ENCODE peak calls at places on chromosome 9, in four cellular contexts. L is WTC11, Y is HepG2, C is GM12878. B is an unnamed sample.

GRCh38 chr9:26725573-26725972 is 167.0 kb downstream of the CAAP1 start:
- DNase-seq in L (no peak), Y (no peak), C (no peak), B (no peak)

GRCh38 chr9:124749811-124750210 is 21.3 kb downstream of the NR6A1 start:
- DNase-seq in L (no peak), Y (no peak), C (no peak), B (no peak)

GRCh38 chr9:100601216-100601615 is 23.3 kb downstream of the CAVIN4 start:
- DNase-seq in L (peak; percentile 72), Y (peak; percentile 69), C (no peak), B (peak; percentile 69)

GRCh38 chr9:80884180-80884579 is 805.2 kb downstream of the TLE1 start:
- DNase-seq in L (no peak), Y (no peak), C (no peak), B (no peak)

GRCh38 chr9:70003786-70004185 is 39.9 kb upstream of the MAMDC2 start:
- DNase-seq in L (no peak), Y (no peak), C (no peak), B (no peak)

GRCh38 chr9:33465096-33465495 is 8.6 kb downstream of the NOL6 start:
- DNase-seq in L (no peak), Y (no peak), C (no peak), B (no peak)

GRCh38 chr9:7676757-7677156 is 122.8 kb downstream of the DMAC1 start:
- DNase-seq in L (no peak), Y (peak; percentile 1), C (no peak), B (no peak)

GRCh38 chr9:101162231-101162630 is 133.7 kb downstream of the PLPPR1 start:
- DNase-seq in L (no peak), Y (peak; percentile 65), C (no peak), B (no peak)

GRCh38 chr9:93258818-93259489 is 75.0 kb downstream of the WNK2 start:
- DNase-seq in L (peak; percentile 10), Y (no peak), C (no peak), B (no peak)

GRCh38 chr9:78713746-78714405 is 417.0 kb downstream of the PSAT1 start:
- DNase-seq in L (no peak), Y (no peak), C (no peak), B (no peak)

GRCh38 chr9:107020040-107020530 is 157.1 kb downstream of the ZNF462 start:
- DNase-seq in L (no peak), Y (no peak), C (peak; percentile 50), B (no peak)
- TF ChIP-seq ETV6 in L (no peak), Y (no peak), C (no peak), B (no peak)

GRCh38 chr9:19048966-19049871 is at the start of gene RRAGA:
- DNase-seq in L (peak; percentile 95), Y (peak; percentile 98), C (peak; percentile 90), B (peak; percentile 88)

GRCh38 chr9:19050637-19051591 is 1.7 kb downstream of the RRAGA start:
- DNase-seq in L (no peak), Y (peak; percentile 70), C (no peak), B (no peak)

DNA sequence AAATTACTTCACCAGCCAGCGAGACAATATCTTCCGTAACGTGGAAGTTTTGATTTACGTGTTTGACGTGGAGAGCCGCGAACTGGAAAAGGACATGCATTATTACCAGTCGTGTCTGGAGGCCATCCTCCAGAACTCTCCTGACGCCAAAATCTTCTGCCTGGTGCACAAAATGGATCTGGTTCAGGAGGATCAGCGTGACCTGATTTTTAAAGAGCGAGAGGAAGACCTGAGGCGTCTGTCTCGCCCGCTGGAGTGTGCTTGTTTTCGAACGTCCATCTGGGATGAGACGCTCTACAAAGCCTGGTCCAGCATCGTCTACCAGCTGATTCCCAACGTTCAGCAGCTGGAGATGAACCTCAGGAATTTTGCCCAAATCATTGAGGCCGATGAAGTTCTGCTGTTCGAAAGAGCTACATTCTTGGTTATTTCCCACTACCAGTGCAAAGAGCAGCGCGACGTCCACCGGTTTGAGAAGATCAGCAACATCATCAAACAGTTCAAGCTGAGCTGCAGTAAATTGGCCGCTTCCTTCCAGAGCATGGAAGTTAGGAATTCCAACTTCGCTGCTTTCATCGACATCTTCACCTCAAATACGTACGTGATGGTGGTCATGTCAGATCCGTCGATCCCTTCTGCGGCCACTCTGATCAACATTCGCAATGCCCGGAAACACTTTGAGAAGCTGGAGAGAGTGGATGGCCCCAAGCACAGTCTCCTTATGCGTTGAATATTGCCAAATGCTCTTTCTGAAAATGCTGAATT is 827 bp downstream of the RRAGA start:
- DNase-seq in L (no peak), Y (no peak), C (no peak), B (peak; percentile 9)
- TF ChIP-seq ETV6 in L (no peak), Y (no peak), C (no peak), B (no peak)

DNA sequence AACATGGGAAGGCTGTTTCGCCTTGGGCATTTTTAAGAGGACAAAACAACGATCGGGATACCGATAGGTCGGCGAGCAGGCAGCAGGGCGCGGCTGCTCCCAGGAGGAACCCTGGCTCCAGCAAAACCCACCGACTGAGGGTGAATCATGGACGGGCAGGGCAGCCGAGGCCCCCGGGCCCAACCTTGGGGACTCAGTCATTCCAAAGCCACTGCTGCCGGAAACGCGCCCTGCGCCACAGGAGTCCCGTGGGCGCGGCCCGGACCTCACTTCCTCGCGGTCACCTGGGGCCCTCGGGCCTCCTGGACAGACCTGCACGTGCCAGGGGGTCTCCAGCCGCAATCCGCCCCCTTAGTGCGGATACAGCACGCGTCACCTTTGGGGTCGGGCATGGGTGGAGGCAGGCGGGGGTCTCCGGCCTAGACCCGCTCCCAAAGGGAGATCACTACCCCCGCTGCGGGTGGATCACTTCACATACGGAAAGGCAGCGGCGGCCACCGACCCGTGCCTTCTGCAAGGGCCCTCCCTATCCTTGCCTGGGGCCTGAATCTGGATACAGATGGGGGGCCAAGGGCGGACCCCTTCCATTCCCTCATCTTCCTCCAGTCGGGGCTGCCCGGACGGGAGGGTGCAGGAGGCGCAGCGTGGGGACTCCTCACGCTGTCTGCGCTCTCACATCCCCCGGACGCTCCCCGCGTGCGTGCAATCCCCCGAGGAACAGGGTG is 728 bp downstream of the TXN start:
- DNase-seq in L (peak; percentile 29), Y (peak; percentile 29), C (no peak), B (peak; percentile 78)
- TF ChIP-seq ETV6 in L (peak; percentile 92), Y (no peak), C (no peak), B (no peak)

DNA sequence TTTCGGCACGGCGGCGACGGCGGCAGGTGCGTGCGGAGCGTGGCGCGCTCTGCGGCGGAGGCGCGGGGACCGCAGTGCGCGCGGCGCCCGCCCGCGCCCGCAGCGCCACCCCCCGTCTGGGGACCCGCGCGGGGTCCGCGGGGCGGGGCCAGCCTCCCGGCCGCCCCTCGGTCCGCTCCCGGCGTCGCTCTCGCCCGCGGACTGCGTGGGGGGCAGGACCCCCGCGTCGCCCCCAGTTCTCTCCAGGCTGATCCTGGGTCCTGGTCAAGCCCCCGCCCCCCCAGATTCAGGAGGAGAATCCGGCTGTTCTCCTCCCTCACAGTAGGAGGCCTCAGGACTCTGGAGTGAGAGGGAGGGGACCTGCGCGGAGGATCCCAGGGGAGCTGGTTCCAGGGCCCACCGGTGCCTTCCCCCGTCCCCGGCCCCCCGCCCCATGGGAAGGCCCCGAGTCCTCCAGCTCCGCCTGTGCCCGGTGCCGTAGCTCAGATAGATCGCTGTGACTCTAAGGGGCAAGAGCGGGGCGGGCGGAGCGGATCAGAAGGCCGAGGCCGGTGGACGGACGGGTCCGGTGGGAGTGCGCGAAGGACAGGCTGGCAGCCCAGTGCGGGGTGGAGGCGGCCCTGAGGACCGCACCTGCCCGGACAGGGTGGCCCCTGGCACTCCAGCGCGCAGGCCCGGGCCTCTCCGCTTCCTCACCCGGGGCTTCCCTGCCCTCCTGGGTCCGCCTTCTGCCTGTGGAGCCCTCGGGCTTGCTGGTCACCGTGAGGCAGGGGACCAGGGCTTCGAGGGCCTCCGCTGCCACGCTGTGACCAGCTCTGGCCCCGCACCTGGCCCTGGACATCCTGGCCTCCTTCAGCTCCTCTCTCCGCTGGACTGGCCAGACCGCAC is at the start of gene RNF208:
- DNase-seq in L (peak; percentile 58), Y (no peak), C (no peak), B (no peak)
- TF ChIP-seq ETV6 in L (no peak), Y (no peak), C (no peak), B (no peak)

GRCh38 chr9:96279927-96280326 is 22.0 kb downstream of the HSD17B3 start:
- DNase-seq in L (no peak), Y (no peak), C (no peak), B (no peak)
- TF ChIP-seq ETV6 in L (no peak), Y (no peak), C (no peak), B (no peak)

GRCh38 chr9:130352081-130352480 is 86.5 kb downstream of the HMCN2 start:
- DNase-seq in L (no peak), Y (no peak), C (peak; percentile 12), B (no peak)
- TF ChIP-seq ETV6 in L (no peak), Y (no peak), C (no peak), B (no peak)

DNA sequence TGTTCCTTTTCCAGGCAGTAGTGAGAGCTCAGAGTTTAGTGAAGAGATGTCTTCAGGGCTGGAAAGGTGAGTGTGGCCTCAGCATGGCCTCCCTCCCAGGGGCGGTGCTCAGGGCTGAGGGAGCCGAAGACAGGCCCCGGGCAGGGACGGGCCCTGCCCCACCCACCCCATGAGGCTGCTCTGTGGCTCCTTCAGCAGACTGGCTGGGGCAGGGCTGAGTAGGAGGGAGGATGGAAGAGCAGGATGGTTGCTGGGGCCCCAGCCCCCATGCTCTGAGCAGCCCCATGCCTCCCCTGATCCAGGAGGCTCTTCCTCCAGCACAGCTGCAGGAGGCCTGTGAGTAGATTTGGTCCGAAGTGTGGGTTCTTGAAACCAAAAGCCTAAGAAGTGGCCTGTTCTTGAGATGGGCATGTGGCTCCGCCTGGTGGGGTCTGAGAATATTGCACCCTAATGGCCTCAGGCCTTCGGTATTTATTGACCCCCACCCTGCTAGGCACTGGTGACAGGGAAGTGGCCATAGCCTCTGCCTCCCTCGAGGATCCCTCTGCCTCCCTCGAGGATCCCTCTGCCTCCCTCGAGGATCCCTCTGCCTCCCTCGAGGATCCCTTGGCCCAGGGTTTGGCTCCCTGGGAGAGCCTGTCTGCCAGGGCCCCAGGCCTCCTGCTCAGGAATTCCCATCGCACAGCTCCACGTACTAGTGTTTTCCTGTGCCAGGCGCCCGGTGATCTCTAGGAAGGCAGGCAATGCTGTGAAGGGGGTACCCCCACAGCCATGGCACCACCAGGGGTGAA is 65.4 kb upstream of the GARNL3 start:
- DNase-seq in L (peak; percentile 92), Y (peak; percentile 45), C (peak; percentile 71), B (peak; percentile 79)
- TF ChIP-seq ETV6 in L (no peak), Y (no peak), C (no peak), B (no peak)

B was measured in K562.